ENCODE peak calls at places on chromosomes 2 and 18, in ten cellular contexts. W, Q, B, X, D, I, V, S, C and U are unnamed samples.

GRCh38 chr2:109399061-109399460 is 214.7 kb downstream of the SEPTIN10 start:
- DNase-seq in V (no peak), S (no peak), X (no peak), W (no peak), I (no peak), B (no peak), C (no peak), Q (no peak), D (no peak), U (peak)

GRCh38 chr2:15218423-15219086 is 342.6 kb downstream of the NBAS start:
- DNase-seq in Q (no peak), C (no peak), V (no peak), B (no peak), S (no peak), I (no peak), D (no peak), W (no peak), X (no peak), U (no peak)

GRCh38 chr18:45626330-45627203 is 11.3 kb downstream of the SLC14A2 start:
- DNase-seq in W (no peak), C (no peak), Q (no peak), B (no peak), V (no peak), X (no peak), S (peak), D (no peak), I (no peak), U (peak)

GRCh38 chr18:65936678-65937077 is 185.9 kb downstream of the CDH7 start:
- DNase-seq in Q (no peak), X (no peak), I (no peak), S (no peak), W (no peak), V (no peak), B (no peak), C (no peak), D (no peak), U (no peak)

GRCh38 chr18:54191352-54191751 is 33.1 kb downstream of the MBD2 start:
- DNase-seq in W (no peak), S (no peak), B (no peak), C (no peak), X (no peak), Q (no peak), D (no peak), V (no peak), I (no peak), U (no peak)

GRCh38 chr2:75587954-75588587 is 27.3 kb upstream of the EVA1A start:
- DNase-seq in I (no peak), D (no peak), C (no peak), Q (peak), B (peak), S (peak), X (no peak), V (no peak), W (no peak), U (peak)

GRCh38 chr2:70596293-70596692 is 42.7 kb upstream of the TGFA start:
- DNase-seq in S (peak), I (no peak), Q (peak), C (no peak), W (no peak), D (no peak), B (no peak), X (no peak), V (no peak), U (no peak)

GRCh38 chr2:25266399-25266798 is 75.3 kb downstream of the DNMT3A start:
- DNase-seq in D (no peak), I (no peak), V (no peak), W (no peak), S (no peak), B (no peak), Q (no peak), C (no peak), X (no peak), U (no peak)

GRCh38 chr18:7760967-7761946 is 194.1 kb downstream of the PTPRM start:
- DNase-seq in D (no peak), I (no peak), C (no peak), W (no peak), S (no peak), Q (no peak), B (peak), V (no peak), X (no peak), U (peak)

GRCh38 chr2:30768036-30768686 is 39.1 kb downstream of the CAPN13 start:
- DNase-seq in V (no peak), B (no peak), W (no peak), Q (no peak), D (no peak), C (no peak), X (no peak), I (no peak), S (no peak), U (no peak)

GRCh38 chr2:239440511-239440959 is 39.7 kb upstream of the HDAC4 start:
- DNase-seq in V (no peak), Q (no peak), I (no peak), S (no peak), C (no peak), X (no peak), W (no peak), D (no peak), B (peak), U (no peak)

GRCh38 chr2:228599781-228600180 is 418.3 kb upstream of the SPHKAP start:
- DNase-seq in I (no peak), X (no peak), W (no peak), C (no peak), S (no peak), V (no peak), D (no peak), Q (no peak), B (no peak), U (no peak)

GRCh38 chr2:40773291-40773690 is 321.4 kb upstream of the SLC8A1 start:
- DNase-seq in X (no peak), V (no peak), B (no peak), S (no peak), I (no peak), D (no peak), C (no peak), W (no peak), Q (no peak), U (no peak)

GRCh38 chr2:83103602-83104001 is 1355.5 kb downstream of the SUCLG1 start:
- DNase-seq in D (no peak), B (peak), S (peak), Q (peak), X (no peak), C (no peak), V (no peak), W (no peak), I (no peak), U (peak)

GRCh38 chr2:191078165-191078867 is 64.3 kb upstream of the STAT1 start:
- DNase-seq in I (no peak), D (no peak), B (no peak), W (no peak), C (no peak), S (no peak), V (no peak), X (no peak), Q (no peak), U (no peak)

GRCh38 chr18:32049393-32050161 is 31.0 kb downstream of the RNF125 start:
- DNase-seq in D (peak), C (peak), I (peak), Q (peak), S (no peak), V (peak), B (no peak), W (peak), X (peak), U (no peak)

GRCh38 chr2:16382451-16382850 is 283.2 kb downstream of the CYRIA start:
- DNase-seq in C (no peak), D (no peak), W (no peak), Q (no peak), V (no peak), X (no peak), S (no peak), I (no peak), B (no peak), U (no peak)

GRCh38 chr2:74703373-74703772 is 49.3 kb downstream of the SEMA4F start:
- DNase-seq in X (peak), B (peak), V (no peak), Q (no peak), S (no peak), W (no peak), I (no peak), D (no peak), C (peak), U (peak)

GRCh38 chr2:200787351-200788128 is 24.2 kb upstream of the BZW1 start:
- DNase-seq in Q (peak), C (peak), W (no peak), X (no peak), I (no peak), D (no peak), B (peak), V (no peak), S (peak), U (peak)

GRCh38 chr2:166451451-166451850 is 42.6 kb downstream of the SCN7A start:
- DNase-seq in B (no peak), I (no peak), D (no peak), W (no peak), V (no peak), S (no peak), X (no peak), Q (peak), C (no peak), U (no peak)

GRCh38 chr2:3105814-3106569 is 271.6 kb downstream of the EIPR1 start:
- DNase-seq in S (no peak), C (no peak), W (peak), Q (no peak), I (no peak), X (no peak), V (no peak), B (no peak), D (peak), U (no peak)

GRCh38 chr2:163736433-163737168 is 793 bp upstream of the FIGN start:
- DNase-seq in C (peak), B (peak), X (peak), V (no peak), Q (no peak), I (peak), S (no peak), D (peak), W (peak), U (peak)

GRCh38 chr18:27057459-27058302 is 127.4 kb downstream of the CHST9 start:
- DNase-seq in I (no peak), B (no peak), C (no peak), S (no peak), Q (no peak), W (no peak), V (no peak), D (no peak), X (peak), U (no peak)

GRCh38 chr2:67309281-67309680 is 87.9 kb upstream of the ETAA1 start:
- DNase-seq in S (peak), Q (no peak), V (no peak), C (peak), I (no peak), D (no peak), B (peak), W (no peak), X (no peak), U (no peak)

GRCh38 chr2:191045141-191045540 is 31.2 kb upstream of the STAT1 start:
- DNase-seq in D (no peak), V (no peak), Q (no peak), I (no peak), B (no peak), W (no peak), C (no peak), X (no peak), S (peak), U (no peak)

GRCh38 chr2:35503311-35503710 is 852.3 kb upstream of the CRIM1 start:
- DNase-seq in C (no peak), V (no peak), W (no peak), D (no peak), Q (no peak), B (no peak), X (no peak), S (no peak), I (no peak), U (no peak)

GRCh38 chr18:10374615-10375295 is 79.7 kb upstream of the APCDD1 start:
- DNase-seq in W (no peak), X (no peak), B (no peak), D (no peak), V (peak), S (peak), Q (no peak), I (no peak), C (no peak), U (no peak)

GRCh38 chr2:232541195-232541960 is 1.9 kb downstream of the CHRNG start:
- DNase-seq in Q (no peak), I (no peak), D (no peak), V (no peak), C (peak), S (no peak), X (no peak), B (no peak), W (peak), U (no peak)

GRCh38 chr18:50138181-50139064 is 56.5 kb downstream of the MYO5B start:
- DNase-seq in V (no peak), Q (no peak), I (no peak), B (no peak), D (no peak), C (no peak), S (peak), X (no peak), W (no peak), U (peak)

GRCh38 chr18:45865466-45865865 is 40.0 kb downstream of the SIGLEC15 start:
- DNase-seq in B (no peak), W (no peak), V (no peak), D (no peak), X (no peak), Q (no peak), S (no peak), C (no peak), I (no peak), U (no peak)

GRCh38 chr18:78659748-78660147 is 319.9 kb upstream of the SALL3 start:
- DNase-seq in Q (no peak), W (no peak), C (no peak), V (no peak), I (peak), S (no peak), D (no peak), X (no peak), B (no peak), U (no peak)

GRCh38 chr2:111659361-111660281 is 224.4 kb downstream of the ANAPC1 start:
- DNase-seq in S (peak), W (peak), X (no peak), D (peak), V (peak), B (peak), Q (peak), I (peak), C (peak), U (peak)

GRCh38 chr2:85584354-85584856 is at the start of gene VAMP5:
- DNase-seq in I (peak), V (no peak), S (peak), C (no peak), B (no peak), D (peak), Q (no peak), W (no peak), X (no peak), U (peak)

GRCh38 chr2:70006447-70006784 is 45.0 kb upstream of the ASPRV1 start:
- DNase-seq in C (no peak), B (no peak), X (no peak), W (no peak), I (no peak), S (no peak), Q (no peak), D (no peak), V (no peak), U (no peak)

GRCh38 chr18:12597775-12598174 is 60.1 kb downstream of the SPIRE1 start:
- DNase-seq in V (no peak), S (peak), I (no peak), D (no peak), C (peak), W (peak), Q (peak), X (peak), B (peak), U (peak)

GRCh38 chr2:47070155-47070919 is 84.8 kb downstream of the STPG4 start:
- DNase-seq in Q (no peak), X (no peak), B (no peak), C (no peak), D (peak), W (no peak), S (peak), V (no peak), I (no peak), U (no peak)
- TF ChIP-seq CTCF in Q (no peak), X (no peak), B (no peak), C (no peak), D (no peak), W (no peak), S (no peak), V (no peak), I (no peak), U (no peak)

DNA sequence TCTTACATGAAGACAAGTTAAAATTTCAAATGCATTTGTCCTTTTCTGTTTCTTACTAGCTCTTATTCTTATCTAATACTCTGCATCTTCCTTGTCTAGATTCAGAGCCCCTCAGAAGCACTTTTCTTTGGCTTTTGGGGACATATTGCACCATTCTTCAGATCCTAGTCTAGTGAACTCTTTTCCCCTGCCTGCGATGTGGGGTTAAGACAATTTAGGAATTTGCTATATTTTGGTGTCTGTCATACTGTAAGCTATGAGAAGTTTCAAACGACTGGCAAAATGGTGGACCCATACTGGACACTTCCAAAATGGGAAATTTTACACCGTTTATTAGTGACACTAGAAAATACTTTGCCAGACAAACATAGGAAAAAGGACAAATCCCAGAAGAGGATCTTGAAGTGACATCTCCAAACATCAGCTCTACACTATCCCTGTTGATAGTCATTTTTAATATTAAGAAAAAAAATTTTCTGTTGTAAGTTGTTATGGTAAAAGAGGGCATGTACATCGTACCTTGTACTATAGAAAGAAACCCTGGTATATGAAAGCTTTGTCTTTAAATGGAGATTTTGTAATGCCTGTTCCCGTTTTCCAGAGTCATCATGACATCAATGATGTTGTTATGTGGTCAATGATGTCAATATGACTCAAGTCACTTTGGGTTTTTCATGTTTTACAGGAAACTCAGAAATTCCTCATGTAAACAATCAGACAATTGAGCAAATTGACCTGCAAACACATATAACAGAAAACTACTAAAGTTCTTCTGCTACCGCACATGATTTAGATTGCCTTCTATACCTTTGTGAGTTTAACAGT is 4.4 kb upstream of the KYNU start:
- DNase-seq in X (no peak), V (no peak), W (no peak), Q (peak), S (peak), C (no peak), B (peak), D (no peak), I (no peak), U (peak)
- H3K4me3 ChIP-seq in X (no peak), V (no peak), W (no peak), Q (no peak), S (no peak), C (no peak), B (no peak), D (no peak), I (no peak), U (no peak)

DNA sequence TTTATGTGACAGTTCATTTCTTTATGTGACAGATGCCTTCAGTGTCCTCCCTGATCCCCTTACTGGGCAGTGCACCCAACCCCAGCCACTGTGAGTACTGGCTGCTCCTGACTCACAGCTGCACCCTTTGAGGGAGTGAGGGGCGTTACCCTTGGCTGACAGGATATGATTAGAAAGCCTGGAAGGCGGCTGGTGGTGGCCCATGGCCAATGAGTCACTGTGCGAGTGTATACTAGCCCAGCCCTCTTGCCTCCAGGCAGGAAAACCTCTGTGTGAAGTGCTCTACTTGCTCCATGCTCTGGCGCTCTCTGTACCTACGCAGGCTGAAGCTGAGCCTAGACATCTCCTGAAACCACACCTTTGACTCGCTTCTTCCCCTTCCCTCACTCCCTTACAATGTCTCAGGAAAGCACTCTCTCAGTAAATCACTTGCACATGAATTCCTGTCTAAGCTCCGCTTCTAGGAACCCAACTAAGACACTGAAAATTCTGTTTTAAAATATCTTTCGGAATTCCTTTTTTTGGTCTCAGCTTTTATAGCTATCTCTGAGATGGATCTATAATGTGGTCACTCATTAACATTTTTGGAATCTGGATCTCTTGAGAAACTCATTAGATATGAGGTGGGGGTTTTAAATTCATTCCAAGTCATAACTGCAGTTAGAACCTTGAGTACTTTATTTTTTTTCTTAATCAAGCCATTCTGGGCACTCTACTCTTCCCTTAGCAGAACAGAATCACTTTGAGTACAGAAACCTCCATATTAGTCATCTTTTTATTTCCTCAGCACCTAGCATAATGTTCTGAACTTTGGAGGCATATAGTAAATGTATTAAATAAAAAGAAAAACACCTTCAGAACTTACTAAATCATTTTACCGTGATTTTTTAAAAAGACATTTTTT is 25.3 kb upstream of the STAM2 start:
- DNase-seq in S (peak), D (peak), Q (peak), B (peak), I (peak), C (peak), V (peak), X (peak), W (peak), U (peak)
- TF ChIP-seq CTCF in S (no peak), D (no peak), Q (no peak), B (no peak), I (no peak), C (no peak), V (no peak), X (no peak), W (no peak), U (no peak)

DNA sequence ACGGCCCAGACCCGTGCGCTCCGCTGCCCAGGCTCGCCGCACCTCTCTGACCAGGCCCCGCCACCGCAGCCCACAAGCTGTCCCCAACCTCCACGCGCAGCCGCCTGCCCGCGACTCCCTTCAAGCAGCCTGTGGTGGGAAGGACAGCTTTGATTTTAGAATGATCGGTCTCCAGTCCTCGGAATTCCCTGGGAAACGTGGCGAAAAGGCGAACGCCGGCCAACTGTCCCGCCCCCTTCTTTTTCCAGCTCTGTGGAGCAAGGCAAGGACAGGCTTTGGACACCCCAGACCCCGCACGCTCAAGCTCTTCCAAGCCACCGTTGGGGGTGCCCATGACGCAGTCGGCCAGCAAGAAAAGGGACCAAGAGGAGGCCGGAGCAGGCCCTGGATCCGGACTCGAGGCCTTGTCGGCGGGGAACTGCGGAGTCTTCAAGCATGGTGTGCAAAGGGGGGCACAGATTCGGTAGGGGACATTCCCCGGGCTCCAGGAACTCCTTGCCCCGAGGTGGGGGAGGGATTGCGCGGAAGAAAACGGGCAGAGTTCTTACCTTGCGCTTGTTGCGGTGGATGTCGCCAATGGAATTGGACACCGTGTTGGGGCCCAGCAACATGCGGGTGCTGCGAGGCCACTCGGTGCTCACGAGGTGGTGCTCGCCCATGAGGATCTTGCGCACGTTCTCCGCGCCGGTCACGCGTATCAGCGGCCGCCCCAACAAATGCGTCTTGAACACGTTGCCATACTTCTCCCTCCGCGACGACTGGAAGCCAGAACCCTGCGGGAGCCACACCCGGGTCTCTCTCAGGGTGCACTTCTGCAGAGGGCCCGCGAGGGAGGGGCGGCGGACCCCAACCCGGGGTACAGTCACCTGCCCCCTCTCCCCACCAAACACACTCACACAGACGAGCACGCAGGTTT is 4.0 kb downstream of the CYP26B1 start:
- DNase-seq in Q (no peak), S (no peak), D (no peak), B (no peak), X (no peak), C (peak), V (no peak), I (peak), W (peak), U (no peak)
- H3K4me3 ChIP-seq in Q (no peak), S (no peak), D (peak), B (no peak), X (peak), C (no peak), V (peak), I (no peak), W (peak), U (no peak)